ENCODE peak calls at places on chromosomes 12 and 14, in five cellular contexts. K, Y, M, P and A are unnamed samples.

GRCh38 chr14:35405304-35405996 is 901 bp upstream of the NFKBIA start:
- DNase-seq in K (no peak), Y (no peak), M (no peak), P (no peak), A (no peak)

GRCh38 chr12:55906056-55906455 is 21.6 kb downstream of the PYM1 start:
- DNase-seq in K (no peak), Y (peak), M (peak), P (no peak), A (no peak)

GRCh38 chr12:103928736-103929050 is 1.5 kb upstream of the HSP90B1 start:
- DNase-seq in K (peak), Y (no peak), M (no peak), P (no peak), A (no peak)

GRCh38 chr12:83664650-83665049 is 977.9 kb downstream of the TMTC2 start:
- DNase-seq in K (no peak), Y (no peak), M (no peak), P (no peak), A (no peak)

GRCh38 chr12:80551897-80552296 is 107.9 kb downstream of the PTPRQ start:
- DNase-seq in K (no peak), Y (peak), M (peak), P (peak), A (peak)

GRCh38 chr12:1529862-1530591 is 64.4 kb downstream of the FBXL14 start:
- DNase-seq in K (no peak), Y (peak), M (peak), P (no peak), A (no peak)

GRCh38 chr14:65258391-65258790 is 154.1 kb upstream of the FUT8 start:
- DNase-seq in K (no peak), Y (peak), M (peak), P (peak), A (peak)

GRCh38 chr12:39685854-39686608 is 66.4 kb upstream of the ABCD2 start:
- DNase-seq in K (no peak), Y (no peak), M (no peak), P (no peak), A (no peak)

GRCh38 chr12:127254420-127254955 is 1012.5 kb upstream of the TMEM132C start:
- DNase-seq in K (no peak), Y (no peak), M (no peak), P (no peak), A (no peak)

GRCh38 chr12:12671850-12672660 is 23.9 kb downstream of the GPR19 start:
- DNase-seq in K (no peak), Y (peak), M (peak), P (no peak), A (peak)

GRCh38 chr14:58395815-58396626 is at the start of gene TOMM20L:
- DNase-seq in K (peak), Y (peak), M (peak), P (peak), A (peak)

GRCh38 chr12:6943387-6943718 is 263 bp upstream of the RNU7-1 start:
- DNase-seq in K (peak), Y (peak), M (peak), P (peak), A (peak)

GRCh38 chr12:12392428-12392827 is 35.5 kb downstream of the BORCS5 start:
- DNase-seq in K (no peak), Y (no peak), M (no peak), P (no peak), A (no peak)

GRCh38 chr12:47219243-47219642 is 139.5 kb upstream of the AMIGO2 start:
- DNase-seq in K (no peak), Y (no peak), M (no peak), P (no peak), A (peak)

GRCh38 chr14:55384536-55384935 is 27.1 kb downstream of the ATG14 start:
- DNase-seq in K (no peak), Y (no peak), M (no peak), P (no peak), A (no peak)

GRCh38 chr12:42504049-42504448 is 85.5 kb downstream of the PRICKLE1 start:
- DNase-seq in K (no peak), Y (peak), M (no peak), P (no peak), A (peak)

GRCh38 chr14:69323266-69323966 is 63.5 kb downstream of the GALNT16 start:
- DNase-seq in K (no peak), Y (no peak), M (no peak), P (no peak), A (no peak)

GRCh38 chr14:71290960-71291466 is 383.8 kb downstream of the PCNX1 start:
- DNase-seq in K (no peak), Y (peak), M (peak), P (no peak), A (peak)

GRCh38 chr12:94172973-94173372 is 24.6 kb downstream of the PLXNC1 start:
- DNase-seq in K (no peak), Y (peak), M (peak), P (no peak), A (peak)

GRCh38 chr14:104441275-104442106 is 138.1 kb upstream of the C14orf180 start:
- DNase-seq in K (no peak), Y (no peak), M (no peak), P (no peak), A (no peak)

GRCh38 chr14:93073833-93074769 is 41.6 kb downstream of the ITPK1 start:
- DNase-seq in K (no peak), Y (peak), M (peak), P (no peak), A (no peak)

GRCh38 chr12:132429122-132429931 is 60.6 kb upstream of the FBRSL1 start:
- DNase-seq in K (no peak), Y (no peak), M (no peak), P (no peak), A (no peak)

GRCh38 chr12:77882709-77883108 is 52.0 kb downstream of the NAV3 start:
- DNase-seq in K (no peak), Y (no peak), M (no peak), P (no peak), A (no peak)

GRCh38 chr14:78836777-78837176 is 666.6 kb downstream of the NRXN3 start:
- DNase-seq in K (no peak), Y (peak), M (peak), P (peak), A (peak)

GRCh38 chr14:36317650-36318049 is 2.8 kb downstream of the MBIP start:
- DNase-seq in K (no peak), Y (no peak), M (no peak), P (no peak), A (no peak)

GRCh38 chr12:124507188-124508109 is 60.0 kb downstream of the NCOR2 start:
- DNase-seq in K (no peak), Y (no peak), M (peak), P (no peak), A (no peak)

GRCh38 chr14:99514552-99515300 is 33.5 kb downstream of the CCNK start:
- DNase-seq in K (no peak), Y (no peak), M (no peak), P (no peak), A (no peak)

GRCh38 chr12:105736498-105736897 is 402.3 kb downstream of the NUAK1 start:
- DNase-seq in K (no peak), Y (no peak), M (no peak), P (no peak), A (no peak)

GRCh38 chr12:108565976-108566375 is 3.6 kb downstream of the ISCU start:
- DNase-seq in K (peak), Y (peak), M (peak), P (peak), A (no peak)

GRCh38 chr12:4037747-4038312 is 164.6 kb upstream of the PARP11 start:
- DNase-seq in K (no peak), Y (peak), M (peak), P (peak), A (peak)

GRCh38 chr12:109744026-109744425 is 30.4 kb downstream of the FAM222A start:
- DNase-seq in K (no peak), Y (no peak), M (no peak), P (no peak), A (no peak)

GRCh38 chr14:103007555-103007954 is 49.8 kb downstream of the CDC42BPB start:
- DNase-seq in K (no peak), Y (no peak), M (no peak), P (no peak), A (no peak)

GRCh38 chr12:100794441-100795192 is at the start of gene ANO4:
- DNase-seq in K (no peak), Y (peak), M (no peak), P (no peak), A (no peak)

GRCh38 chr12:119713551-119714031 is 45.7 kb downstream of the PRKAB1 start:
- DNase-seq in K (no peak), Y (no peak), M (no peak), P (no peak), A (no peak)

GRCh38 chr14:50600849-50601248 is 40.9 kb downstream of the ATL1 start:
- DNase-seq in K (no peak), Y (no peak), M (peak), P (peak), A (no peak)

GRCh38 chr14:23573384-23573783 is 5.2 kb downstream of the JPH4 start:
- DNase-seq in K (no peak), Y (no peak), M (no peak), P (no peak), A (no peak)